ENCODE peak calls at places on chromosome 18, in four cellular contexts. A, X, U and Y are unnamed samples.

GRCh38 chr18:43159091-43159490 is 43.6 kb upstream of the RIT2 start:
- DNase-seq in A (no peak), U (no peak), X (no peak), Y (no peak)

GRCh38 chr18:63881851-63882250 is 5.7 kb upstream of the SERPINB2 start:
- DNase-seq in A (no peak), U (no peak), X (no peak), Y (no peak)

GRCh38 chr18:7764406-7764805 is 197.3 kb downstream of the PTPRM start:
- DNase-seq in A (no peak), X (no peak), U (no peak), Y (no peak)

GRCh38 chr18:49666045-49666444 is 104.2 kb downstream of the LIPG start:
- DNase-seq in U (no peak), X (no peak), A (no peak), Y (no peak)

GRCh38 chr18:9872823-9873222 is 12.9 kb upstream of the TXNDC2 start:
- DNase-seq in A (no peak), U (no peak), X (no peak), Y (no peak)

GRCh38 chr18:79988925-79989361 is 580 bp upstream of the TXNL4A start:
- DNase-seq in X (peak; percentile 35), A (no peak), U (peak; percentile 60), Y (no peak)

GRCh38 chr18:79912409-79912991 is 39.0 kb downstream of the SLC66A2 start:
- DNase-seq in X (no peak), A (no peak), U (no peak), Y (no peak)

GRCh38 chr18:73812423-73812822 is 335.2 kb downstream of the FBXO15 start:
- DNase-seq in A (no peak), U (no peak), X (no peak), Y (no peak)

GRCh38 chr18:68960355-68960754 is 162.5 kb downstream of the CCDC102B start:
- DNase-seq in X (no peak), U (no peak), A (no peak), Y (no peak)

GRCh38 chr18:5980721-5981120 is 85.4 kb upstream of the TMEM200C start:
- DNase-seq in A (no peak), U (no peak), X (no peak), Y (no peak)

GRCh38 chr18:45662468-45662867 is 47.2 kb downstream of the SLC14A2 start:
- DNase-seq in A (no peak), X (no peak), U (no peak), Y (no peak)

GRCh38 chr18:49846718-49847470 is 33.6 kb upstream of the ACAA2 start:
- DNase-seq in X (no peak), U (no peak), A (no peak), Y (no peak)

GRCh38 chr18:48949051-48949605 is 1.6 kb downstream of the SMAD7 start:
- DNase-seq in X (no peak), A (no peak), U (no peak), Y (peak; percentile 69)

GRCh38 chr18:5975111-5975622 is 79.8 kb upstream of the TMEM200C start:
- DNase-seq in U (no peak), X (no peak), A (no peak), Y (no peak)

DNA sequence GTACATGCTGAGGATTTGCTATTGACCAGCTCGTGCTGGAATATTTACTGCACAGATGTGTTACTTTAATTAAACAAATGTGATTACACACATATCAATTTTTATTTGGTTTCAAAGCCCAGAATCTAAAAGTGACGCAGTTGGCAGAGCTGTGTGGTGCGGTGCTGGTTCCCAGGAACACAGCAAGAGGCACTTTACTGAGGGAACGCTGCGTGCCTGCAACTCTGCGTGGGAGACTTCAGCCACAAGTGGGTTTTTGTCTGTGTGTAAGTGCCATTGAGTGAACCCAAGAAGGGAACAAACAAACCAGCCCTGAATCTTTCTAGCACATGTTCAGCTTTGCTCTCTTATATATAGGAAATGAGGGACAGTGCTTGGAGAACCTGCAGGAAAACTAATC is 196.5 kb upstream of the CELF4 start:
- DNase-seq in U (no peak), A (no peak), X (no peak), Y (no peak)
- H3K36me3 ChIP-seq in U (no peaks in the 10 kb centered on the region), A (no peaks in the 10 kb centered on the region), X (no peaks in the 10 kb centered on the region), Y (no peaks in the 10 kb centered on the region)

DNA sequence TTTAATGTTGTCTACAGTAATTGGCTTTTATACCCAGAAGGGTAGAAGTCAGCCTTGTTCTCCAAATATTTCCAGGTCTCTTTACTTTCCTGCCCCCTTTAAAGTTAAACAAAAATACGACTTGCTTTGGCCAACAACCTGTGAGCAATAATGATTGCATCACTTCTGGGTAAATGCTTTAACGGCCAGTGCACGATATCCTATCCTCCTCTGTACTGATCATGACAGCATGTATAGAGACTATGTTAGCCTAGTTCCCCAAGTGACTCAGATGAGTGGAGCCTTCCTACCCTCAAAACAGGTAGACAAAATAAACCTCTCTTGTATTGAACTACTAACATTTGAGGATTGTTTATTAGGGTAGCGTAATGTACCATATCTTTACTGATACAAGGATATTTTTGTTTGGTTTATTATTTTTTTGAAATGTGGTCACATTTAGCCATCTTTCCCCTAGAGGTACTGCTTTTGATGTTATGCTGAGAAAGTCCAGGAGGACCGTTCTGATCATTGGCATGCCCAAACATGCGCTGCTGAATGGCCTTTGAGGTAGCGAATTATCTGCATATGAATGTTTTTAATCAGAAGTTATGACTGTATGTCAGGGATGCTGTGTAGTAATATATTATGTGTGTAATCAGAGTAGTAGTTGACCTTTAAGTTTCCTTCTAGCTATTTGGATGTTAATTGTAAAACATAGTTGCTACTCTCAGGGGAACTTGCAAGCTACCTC is 262.6 kb upstream of the DCC start:
- DNase-seq in X (no peak), A (no peak), U (no peak), Y (no peak)
- H3K4me1 ChIP-seq in X (no peaks in the 10 kb centered on the region), A (no peaks in the 10 kb centered on the region), U (no peaks in the 10 kb centered on the region), Y (no peaks in the 10 kb centered on the region)

DNA sequence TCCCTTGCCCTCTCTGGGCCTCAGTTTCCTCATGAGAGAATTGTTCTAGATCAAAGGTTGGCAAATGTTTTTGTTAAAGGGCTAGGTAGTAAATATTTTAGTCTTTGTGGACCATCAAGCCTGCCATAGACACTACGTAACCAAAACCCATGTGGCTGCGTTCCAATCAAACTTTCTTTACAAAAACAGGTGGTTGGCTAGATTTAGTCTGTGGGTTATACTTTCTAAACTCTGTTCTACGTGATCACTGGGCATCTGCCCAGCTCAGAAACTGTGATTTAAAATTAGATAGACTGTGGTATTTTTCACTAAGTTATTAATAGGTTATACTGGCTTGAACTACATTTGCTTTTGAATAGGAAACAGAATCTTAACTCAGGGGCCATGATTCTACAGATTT is 149.8 kb upstream of the DCC start:
- DNase-seq in A (no peak), U (no peak), X (no peak), Y (no peak)
- H3K36me3 ChIP-seq in A (no peaks in the 10 kb centered on the region), U (no peaks in the 10 kb centered on the region), X (no peaks in the 10 kb centered on the region), Y (no peaks in the 10 kb centered on the region)

DNA sequence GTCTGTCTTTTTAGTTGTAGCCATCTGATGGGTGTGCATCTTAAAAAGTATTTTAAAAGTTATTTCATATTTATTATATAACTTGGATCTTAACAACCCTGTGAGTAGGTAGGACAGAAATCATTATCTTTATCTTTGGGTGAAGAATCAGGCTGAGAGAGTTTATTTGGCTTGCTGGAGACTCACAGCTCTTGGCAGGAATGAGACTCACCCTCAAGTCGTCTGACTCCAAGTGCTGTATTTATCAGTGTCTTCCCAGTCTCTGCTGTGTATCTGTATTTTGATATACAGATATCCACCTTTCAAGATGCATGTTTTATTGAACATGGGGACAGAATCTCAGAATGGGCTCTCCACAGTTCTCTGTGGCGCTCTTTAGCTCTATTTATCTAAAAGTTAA is 17.0 kb downstream of the ZNF236 start:
- DNase-seq in U (no peak), A (no peak), X (no peak), Y (no peak)
- H3K4me1 ChIP-seq in U (peaks cover 15% of the 10 kb centered on the region), A (no peaks in the 10 kb centered on the region), X (peaks cover 3% of the 10 kb centered on the region), Y (no peaks in the 10 kb centered on the region)

DNA sequence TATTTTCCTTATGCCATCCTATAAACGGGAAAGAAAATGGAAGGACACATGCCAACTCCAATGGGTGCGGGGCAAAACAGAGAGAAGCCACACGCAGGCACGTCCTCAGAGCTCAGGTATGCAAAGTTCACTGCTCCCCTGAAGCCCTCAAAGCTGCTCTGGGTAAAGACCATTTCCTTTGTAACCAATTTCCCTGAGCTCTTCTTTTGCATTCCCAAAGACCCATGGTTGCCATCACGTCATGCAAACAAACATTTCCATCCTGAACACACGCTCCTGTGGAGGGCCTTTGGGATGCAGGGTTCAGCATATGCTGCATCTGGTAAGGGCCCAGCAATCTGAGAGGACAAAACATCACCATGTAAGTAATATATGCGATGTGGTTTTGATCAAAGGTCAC is 69.4 kb downstream of the EMILIN2 start:
- DNase-seq in U (no peak), X (no peak), A (no peak), Y (no peak)
- H3K36me3 ChIP-seq in U (peaks cover 54% of the 10 kb centered on the region), X (peaks cover 82% of the 10 kb centered on the region), A (peaks cover 9% of the 10 kb centered on the region), Y (peaks cover 71% of the 10 kb centered on the region)

DNA sequence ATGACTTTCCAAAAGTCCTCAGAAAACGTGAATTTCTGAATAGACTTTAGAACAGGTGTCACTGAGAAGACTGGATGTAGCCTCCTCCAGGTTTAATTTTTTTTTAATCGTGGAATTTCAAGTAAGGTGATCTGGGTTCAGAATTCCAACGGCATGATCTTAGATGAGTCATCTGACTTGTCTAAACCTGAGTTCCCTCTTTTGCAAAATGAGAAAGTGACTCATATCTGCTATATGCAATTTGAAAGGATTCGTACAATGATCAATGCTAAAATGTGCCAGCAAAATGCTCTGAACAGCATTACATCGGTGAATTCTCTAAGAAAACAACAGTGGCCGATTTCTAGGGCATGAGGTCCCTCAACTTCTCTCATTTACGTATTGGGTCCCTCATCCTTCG is 69.1 kb upstream of the ZNF516 start:
- DNase-seq in U (no peak), A (no peak), X (no peak), Y (no peak)
- H3K4me1 ChIP-seq in U (peaks cover 7% of the 10 kb centered on the region), A (no peaks in the 10 kb centered on the region), X (no peaks in the 10 kb centered on the region), Y (no peaks in the 10 kb centered on the region)